ENCODE peak calls at places on chromosome 7, in six cellular contexts. One of them, this sample, is unnamed.

GRCh38 chr7:66095010-66095409 is 19.4 kb downstream of the ASL start:
- DNase-seq in tibial artery: no peak
- DNase-seq in cardiac muscle cell: no peak
- DNase-seq in brain microvascular endothelial cell: no peak
- DNase-seq in tibial nerve: no peak
- DNase-seq in stomach: no peak
- DNase-seq in this sample: no peak

GRCh38 chr7:49800031-49800430 is 26.6 kb downstream of the VWC2 start:
- DNase-seq in tibial artery: no peak
- DNase-seq in cardiac muscle cell: no peak
- DNase-seq in brain microvascular endothelial cell: no peak
- DNase-seq in tibial nerve: no peak
- DNase-seq in stomach: no peak
- DNase-seq in this sample: no peak

GRCh38 chr7:46165281-46165680 is 244.2 kb upstream of the IGFBP3 start:
- DNase-seq in tibial artery: no peak
- DNase-seq in cardiac muscle cell: peak; percentile 57
- DNase-seq in brain microvascular endothelial cell: peak; percentile 68
- DNase-seq in tibial nerve: no peak
- DNase-seq in stomach: no peak
- DNase-seq in this sample: no peak

GRCh38 chr7:49022448-49022847 is 98.1 kb downstream of the CDC14C start:
- DNase-seq in tibial artery: no peak
- DNase-seq in cardiac muscle cell: no peak
- DNase-seq in brain microvascular endothelial cell: no peak
- DNase-seq in tibial nerve: no peak
- DNase-seq in stomach: no peak
- DNase-seq in this sample: no peak

GRCh38 chr7:27235387-27236052 is 7.1 kb upstream of the EVX1 start:
- DNase-seq in tibial artery: no peak
- DNase-seq in cardiac muscle cell: peak; percentile 33
- DNase-seq in brain microvascular endothelial cell: peak; percentile 11
- DNase-seq in tibial nerve: no peak
- DNase-seq in stomach: peak; percentile 50
- DNase-seq in this sample: peak; percentile 46

GRCh38 chr7:112996472-112996871 is 90.2 kb downstream of the GPR85 start:
- DNase-seq in tibial artery: no peak
- DNase-seq in cardiac muscle cell: no peak
- DNase-seq in brain microvascular endothelial cell: no peak
- DNase-seq in tibial nerve: no peak
- DNase-seq in stomach: no peak
- DNase-seq in this sample: no peak

GRCh38 chr7:116576350-116577319 is 51.8 kb downstream of the CAV1 start:
- DNase-seq in tibial artery: peak; percentile 70
- DNase-seq in cardiac muscle cell: peak; percentile 89
- DNase-seq in brain microvascular endothelial cell: peak; percentile 93
- DNase-seq in tibial nerve: no peak
- DNase-seq in stomach: no peak
- DNase-seq in this sample: no peak

GRCh38 chr7:107528461-107528860 is 35.3 kb downstream of the COG5 start:
- DNase-seq in tibial artery: no peak
- DNase-seq in cardiac muscle cell: peak; percentile 45
- DNase-seq in brain microvascular endothelial cell: peak; percentile 63
- DNase-seq in tibial nerve: no peak
- DNase-seq in stomach: no peak
- DNase-seq in this sample: no peak

GRCh38 chr7:148746139-148746538 is 47.4 kb downstream of the CUL1 start:
- DNase-seq in tibial artery: no peak
- DNase-seq in cardiac muscle cell: no peak
- DNase-seq in brain microvascular endothelial cell: no peak
- DNase-seq in tibial nerve: no peak
- DNase-seq in stomach: no peak
- DNase-seq in this sample: no peak

GRCh38 chr7:47377741-47378140 is 204.2 kb downstream of the TNS3 start:
- DNase-seq in tibial artery: no peak
- DNase-seq in cardiac muscle cell: no peak
- DNase-seq in brain microvascular endothelial cell: no peak
- DNase-seq in tibial nerve: no peak
- DNase-seq in stomach: no peak
- DNase-seq in this sample: no peak

GRCh38 chr7:5629941-5630340 is 151.5 kb downstream of the RNF216 start:
- DNase-seq in tibial artery: no peak
- DNase-seq in cardiac muscle cell: peak; percentile 47
- DNase-seq in brain microvascular endothelial cell: peak; percentile 75
- DNase-seq in tibial nerve: no peak
- DNase-seq in stomach: no peak
- DNase-seq in this sample: no peak

GRCh38 chr7:4834601-4835397 is 27.0 kb downstream of the PAPOLB start:
- DNase-seq in tibial artery: no peak
- DNase-seq in cardiac muscle cell: no peak
- DNase-seq in brain microvascular endothelial cell: no peak
- DNase-seq in tibial nerve: no peak
- DNase-seq in stomach: no peak
- DNase-seq in this sample: no peak

GRCh38 chr7:144747961-144748360 is 87.9 kb downstream of the TPK1 start:
- DNase-seq in tibial artery: no peak
- DNase-seq in cardiac muscle cell: peak; percentile 15
- DNase-seq in brain microvascular endothelial cell: no peak
- DNase-seq in tibial nerve: no peak
- DNase-seq in stomach: no peak
- DNase-seq in this sample: no peak

GRCh38 chr7:44383566-44383965 is 58.2 kb upstream of the CAMK2B start:
- DNase-seq in tibial artery: peak; percentile 75
- DNase-seq in cardiac muscle cell: peak; percentile 64
- DNase-seq in brain microvascular endothelial cell: peak; percentile 67
- DNase-seq in tibial nerve: no peak
- DNase-seq in stomach: peak; percentile 21
- DNase-seq in this sample: peak; percentile 4

GRCh38 chr7:2111568-2111967 is 121.2 kb downstream of the MAD1L1 start:
- DNase-seq in tibial artery: no peak
- DNase-seq in cardiac muscle cell: no peak
- DNase-seq in brain microvascular endothelial cell: no peak
- DNase-seq in tibial nerve: no peak
- DNase-seq in stomach: no peak
- DNase-seq in this sample: no peak

GRCh38 chr7:20270867-20271266 is 53.7 kb upstream of the MACC1 start:
- DNase-seq in tibial artery: no peak
- DNase-seq in cardiac muscle cell: no peak
- DNase-seq in brain microvascular endothelial cell: no peak
- DNase-seq in tibial nerve: no peak
- DNase-seq in stomach: no peak
- DNase-seq in this sample: no peak

GRCh38 chr7:143882611-143883078 is 19.3 kb downstream of the TCAF1 start:
- DNase-seq in tibial artery: peak; percentile 81
- DNase-seq in cardiac muscle cell: peak; percentile 76
- DNase-seq in brain microvascular endothelial cell: peak; percentile 22
- DNase-seq in tibial nerve: peak; percentile 34
- DNase-seq in stomach: peak; percentile 39
- DNase-seq in this sample: peak; percentile 70

GRCh38 chr7:20488850-20489249 is 126.6 kb upstream of the ABCB5 start:
- DNase-seq in tibial artery: no peak
- DNase-seq in cardiac muscle cell: no peak
- DNase-seq in brain microvascular endothelial cell: no peak
- DNase-seq in tibial nerve: no peak
- DNase-seq in stomach: no peak
- DNase-seq in this sample: no peak

GRCh38 chr7:79912213-79912633 is 222.4 kb upstream of the GNAI1 start:
- DNase-seq in tibial artery: no peak
- DNase-seq in cardiac muscle cell: no peak
- DNase-seq in brain microvascular endothelial cell: no peak
- DNase-seq in tibial nerve: no peak
- DNase-seq in stomach: no peak
- DNase-seq in this sample: no peak

GRCh38 chr7:124764847-124765400 is 668 bp downstream of the GPR37 start:
- DNase-seq in tibial artery: no peak
- DNase-seq in cardiac muscle cell: peak; percentile 1
- DNase-seq in brain microvascular endothelial cell: no peak
- DNase-seq in tibial nerve: no peak
- DNase-seq in stomach: peak; percentile 35
- DNase-seq in this sample: no peak

GRCh38 chr7:85000973-85001372 is 185.9 kb downstream of the SEMA3D start:
- DNase-seq in tibial artery: no peak
- DNase-seq in cardiac muscle cell: no peak
- DNase-seq in brain microvascular endothelial cell: no peak
- DNase-seq in tibial nerve: no peak
- DNase-seq in stomach: no peak
- DNase-seq in this sample: no peak

GRCh38 chr7:111259991-111260390 is 169.1 kb downstream of the LRRN3 start:
- DNase-seq in tibial artery: no peak
- DNase-seq in cardiac muscle cell: no peak
- DNase-seq in brain microvascular endothelial cell: no peak
- DNase-seq in tibial nerve: no peak
- DNase-seq in stomach: no peak
- DNase-seq in this sample: no peak

GRCh38 chr7:158829021-158829341 is 328 bp downstream of the ESYT2 start:
- DNase-seq in tibial artery: no peak
- DNase-seq in cardiac muscle cell: peak; percentile 82
- DNase-seq in brain microvascular endothelial cell: no peak
- DNase-seq in tibial nerve: no peak
- DNase-seq in stomach: peak; percentile 65
- DNase-seq in this sample: peak; percentile 48

GRCh38 chr7:51023547-51023946 is 240.9 kb upstream of the GRB10 start:
- DNase-seq in tibial artery: no peak
- DNase-seq in cardiac muscle cell: no peak
- DNase-seq in brain microvascular endothelial cell: no peak
- DNase-seq in tibial nerve: no peak
- DNase-seq in stomach: no peak
- DNase-seq in this sample: no peak

GRCh38 chr7:50418526-50418925 is 31.6 kb downstream of the FIGNL1 start:
- DNase-seq in tibial artery: no peak
- DNase-seq in cardiac muscle cell: no peak
- DNase-seq in brain microvascular endothelial cell: no peak
- DNase-seq in tibial nerve: no peak
- DNase-seq in stomach: no peak
- DNase-seq in this sample: no peak

GRCh38 chr7:37489703-37490102 is 41.0 kb upstream of the ELMO1 start:
- DNase-seq in tibial artery: no peak
- DNase-seq in cardiac muscle cell: no peak
- DNase-seq in brain microvascular endothelial cell: no peak
- DNase-seq in tibial nerve: no peak
- DNase-seq in stomach: no peak
- DNase-seq in this sample: no peak
- TF ChIP-seq CTCF in tibial artery: no peak
- TF ChIP-seq CTCF in cardiac muscle cell: no peak
- TF ChIP-seq CTCF in brain microvascular endothelial cell: no peak
- TF ChIP-seq CTCF in tibial nerve: no peak
- TF ChIP-seq CTCF in stomach: no peak
- TF ChIP-seq CTCF in this sample: no peak

DNA sequence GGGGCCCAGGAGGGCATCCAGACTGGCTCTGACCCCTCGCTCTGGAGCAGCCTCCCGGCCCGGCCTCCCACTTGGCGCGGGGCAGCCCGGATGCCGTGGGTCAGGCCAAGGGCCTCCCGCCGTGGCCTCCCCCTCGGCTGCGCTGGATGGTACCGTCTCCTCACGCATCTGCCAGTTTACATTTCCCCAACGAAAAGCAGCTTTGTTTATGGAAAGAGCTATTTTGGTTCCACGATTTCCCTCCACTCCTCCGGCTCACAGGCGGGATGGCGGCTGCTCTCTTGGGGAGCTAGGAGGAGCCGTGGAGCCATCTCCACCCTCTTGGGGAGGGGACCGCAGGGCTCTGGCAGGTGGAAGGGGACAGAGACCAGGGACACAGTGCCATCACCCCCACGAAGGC is 93.2 kb upstream of the MYL10 start:
- DNase-seq in tibial artery: no peak
- DNase-seq in cardiac muscle cell: no peak
- DNase-seq in brain microvascular endothelial cell: no peak
- DNase-seq in tibial nerve: no peak
- DNase-seq in stomach: no peak
- DNase-seq in this sample: no peak
- H3K27ac ChIP-seq in tibial artery: no peak overlapping the region
- H3K27ac ChIP-seq in cardiac muscle cell: no peak overlapping the region
- H3K27ac ChIP-seq in brain microvascular endothelial cell: no peak overlapping the region
- H3K27ac ChIP-seq in tibial nerve: no peak overlapping the region
- H3K27ac ChIP-seq in stomach: no peak overlapping the region
- H3K27ac ChIP-seq in this sample: no peak overlapping the region

GRCh38 chr7:137302075-137302474 is 41.5 kb downstream of the PTN start:
- DNase-seq in tibial artery: no peak
- DNase-seq in cardiac muscle cell: no peak
- DNase-seq in brain microvascular endothelial cell: no peak
- DNase-seq in tibial nerve: no peak
- DNase-seq in stomach: no peak
- DNase-seq in this sample: no peak

DNA sequence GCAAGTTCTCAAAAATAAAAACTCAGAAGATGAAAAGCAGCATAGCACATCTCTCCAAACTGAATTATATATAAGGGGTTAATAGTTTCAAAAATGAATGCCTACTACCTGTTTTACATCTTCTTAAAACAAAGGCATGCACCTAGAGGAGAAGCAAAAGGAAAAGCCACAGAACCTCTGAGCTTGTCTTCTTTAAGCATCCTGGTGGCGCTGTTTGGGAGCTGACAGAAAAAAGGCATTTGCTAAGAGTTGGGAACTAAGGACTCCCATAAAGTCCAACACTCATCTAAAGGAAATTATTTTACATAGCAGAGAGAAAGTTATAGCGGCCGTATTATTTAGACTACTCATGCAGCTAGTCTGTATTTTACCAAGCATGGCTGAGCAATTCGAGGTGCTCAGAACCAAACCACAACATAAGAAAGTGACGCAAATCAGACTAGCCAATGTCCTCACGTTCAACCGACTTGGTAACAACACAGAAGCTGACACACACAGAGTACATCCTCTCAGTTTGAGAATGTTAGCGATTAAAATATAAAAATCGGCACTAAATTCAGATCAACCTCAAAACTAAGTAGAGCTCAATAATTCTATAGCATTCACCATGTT is 38.8 kb downstream of the PTN start:
- DNase-seq in tibial artery: no peak
- DNase-seq in cardiac muscle cell: peak; percentile 59
- DNase-seq in brain microvascular endothelial cell: no peak
- DNase-seq in tibial nerve: no peak
- DNase-seq in stomach: no peak
- DNase-seq in this sample: no peak
- TF ChIP-seq CTCF in tibial artery: no peak
- TF ChIP-seq CTCF in cardiac muscle cell: no peak
- TF ChIP-seq CTCF in brain microvascular endothelial cell: peak; percentile 41
- TF ChIP-seq CTCF in tibial nerve: no peak
- TF ChIP-seq CTCF in stomach: no peak
- TF ChIP-seq CTCF in this sample: no peak

GRCh38 chr7:138980575-138981285 is 459 bp downstream of the KIAA1549 start:
- DNase-seq in tibial artery: no peak
- DNase-seq in cardiac muscle cell: no peak
- DNase-seq in brain microvascular endothelial cell: no peak
- DNase-seq in tibial nerve: no peak
- DNase-seq in stomach: no peak
- DNase-seq in this sample: no peak
- H3K27ac ChIP-seq in tibial artery: no peak overlapping the region
- H3K27ac ChIP-seq in cardiac muscle cell: peak overlapping the region; percentile 52
- H3K27ac ChIP-seq in brain microvascular endothelial cell: no peak overlapping the region
- H3K27ac ChIP-seq in tibial nerve: peak overlapping the region; percentile 56
- H3K27ac ChIP-seq in stomach: peak overlapping the region; percentile 53
- H3K27ac ChIP-seq in this sample: peak overlapping the region; percentile 47

GRCh38 chr7:68185641-68186040 is 1189.0 kb downstream of the TYW1 start:
- DNase-seq in tibial artery: no peak
- DNase-seq in cardiac muscle cell: peak; percentile 6
- DNase-seq in brain microvascular endothelial cell: no peak
- DNase-seq in tibial nerve: no peak
- DNase-seq in stomach: no peak
- DNase-seq in this sample: no peak
- TF ChIP-seq CTCF in tibial artery: no peak
- TF ChIP-seq CTCF in cardiac muscle cell: no peak
- TF ChIP-seq CTCF in brain microvascular endothelial cell: no peak
- TF ChIP-seq CTCF in tibial nerve: no peak
- TF ChIP-seq CTCF in stomach: no peak
- TF ChIP-seq CTCF in this sample: no peak